ENCODE peak calls at places on chromosomes 11 and 22, in four cellular contexts. I is fibroblast of lung; C is CD8-positive, alpha-beta T cell; R is PC-9. W is an unnamed sample. For H3K27me3, the result is how much of the 10 kb centered on the place peaks cover.

GRCh38 chr11:50037282-50037681 is 4.6 kb downstream of the OR4C45 start:
- DNase-seq in I (no peak), C (no peak), R (no peak), W (no peak)

GRCh38 chr11:83493918-83494317 is 207.8 kb upstream of the CCDC90B start:
- DNase-seq in I (no peak), C (no peak), R (no peak), W (no peak)

GRCh38 chr11:60469723-60470122 is 14.1 kb downstream of the MS4A1 start:
- DNase-seq in I (no peak), C (no peak), R (no peak), W (no peak)

GRCh38 chr11:113341388-113342165 is 27.2 kb downstream of the TTC12 start:
- DNase-seq in I (no peak), C (no peak), R (no peak), W (no peak)

GRCh38 chr11:104946907-104947306 is 21.5 kb downstream of the CASP4 start:
- DNase-seq in I (peak), C (no peak), R (no peak), W (peak)

GRCh38 chr11:72244317-72245231 is 598 bp upstream of the PHOX2A start:
- DNase-seq in I (no peak), C (no peak), R (no peak), W (no peak)

GRCh38 chr11:71068963-71069362 is 183.4 kb downstream of the SHANK2 start:
- DNase-seq in I (no peak), C (no peak), R (no peak), W (no peak)

GRCh38 chr11:18383388-18384156 is 10.8 kb upstream of the LDHA start:
- DNase-seq in I (peak), C (peak), R (peak), W (peak)

GRCh38 chr11:103338621-103339484 is 229.6 kb downstream of the DYNC2H1 start:
- DNase-seq in I (no peak), C (no peak), R (no peak), W (no peak)

GRCh38 chr22:35539910-35540599 is 576 bp upstream of the RASD2 start:
- DNase-seq in I (no peak), C (peak), R (peak), W (peak)

GRCh38 chr11:20048707-20049106 is 111.6 kb downstream of the DBX1 start:
- DNase-seq in I (no peak), C (no peak), R (no peak), W (no peak)

GRCh38 chr22:48517039-48518030 is 1310.3 kb downstream of the BRD1 start:
- DNase-seq in I (no peak), C (no peak), R (peak), W (no peak)
- TF ChIP-seq CTCF in I (no peak), C (no peak), R (peak), W (no peak)

GRCh38 chr11:118922745-118923627 is 2.7 kb downstream of the BCL9L start:
- DNase-seq in I (no peak), C (no peak), R (no peak), W (no peak)

GRCh38 chr11:118923721-118924587 is 1.8 kb downstream of the BCL9L start:
- DNase-seq in I (no peak), C (no peak), R (no peak), W (no peak)

GRCh38 chr11:118921929-118922744 is 3.6 kb downstream of the BCL9L start:
- DNase-seq in I (peak), C (no peak), R (peak), W (no peak)

GRCh38 chr11:118918686-118919280 is 6.9 kb downstream of the BCL9L start:
- DNase-seq in I (no peak), C (peak), R (no peak), W (no peak)

GRCh38 chr11:118921121-118921928 is 4.4 kb downstream of the BCL9L start:
- DNase-seq in I (peak), C (no peak), R (no peak), W (no peak)
- H3K4me3 ChIP-seq in I (peak), C (peak), R (peak), W (no peak)

GRCh38 chr22:39937881-39938280 is 22.3 kb upstream of the TMA7B start:
- DNase-seq in I (no peak), C (peak), R (no peak), W (no peak)
- H3K27me3 ChIP-seq in I (under half), C (under half), R (half or more), W (under half)

DNA sequence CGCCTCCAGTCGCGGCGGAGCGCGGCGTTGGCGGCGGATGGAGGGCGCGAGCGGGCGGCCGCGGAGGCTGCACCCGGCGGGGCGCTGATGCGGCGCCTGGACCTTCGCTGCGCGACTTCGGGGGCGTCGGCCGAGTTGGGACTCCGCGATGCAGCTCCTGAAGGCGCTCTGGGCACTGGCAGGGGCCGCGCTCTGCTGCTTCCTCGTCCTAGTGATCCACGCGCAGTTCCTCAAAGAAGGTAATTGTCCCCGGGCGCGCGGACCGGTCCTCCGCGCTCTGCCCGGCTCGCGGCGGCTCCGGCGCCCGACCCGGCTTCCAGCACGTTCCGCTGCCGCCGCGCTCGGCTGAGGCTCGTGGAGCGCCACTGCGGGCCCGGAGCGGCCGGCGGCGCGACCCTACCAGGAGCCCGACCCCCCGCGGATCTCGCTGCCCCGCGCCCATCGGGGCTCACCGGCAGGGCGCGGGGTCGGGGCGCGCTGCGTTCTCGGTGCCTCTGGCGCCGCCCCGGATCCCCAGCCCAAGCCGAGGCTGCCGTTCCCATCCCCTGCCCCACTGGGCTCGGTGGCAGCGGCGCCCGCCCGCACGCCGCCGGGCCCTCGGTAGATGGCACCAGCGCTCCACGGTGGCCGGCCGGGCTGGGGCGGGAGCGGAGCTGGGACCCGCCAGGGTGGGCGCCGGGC is 1251.2 kb downstream of the BRD1 start:
- DNase-seq in I (no peak), C (no peak), R (no peak), W (no peak)
- TF ChIP-seq CTCF in I (no peak), C (no peak), R (no peak), W (no peak)

GRCh38 chr22:17861909-17862308 is 87.6 kb upstream of the BID start:
- DNase-seq in I (no peak), C (no peak), R (no peak), W (no peak)

GRCh38 chr22:17864398-17865182 is 90.3 kb upstream of the BID start:
- DNase-seq in I (no peak), C (no peak), R (no peak), W (no peak)

GRCh38 chr22:17865183-17866055 is 91.2 kb upstream of the BID start:
- DNase-seq in I (no peak), C (no peak), R (no peak), W (no peak)

GRCh38 chr22:17860220-17860965 is 86.1 kb upstream of the BID start:
- DNase-seq in I (no peak), C (no peak), R (no peak), W (no peak)

GRCh38 chr22:17862646-17863181 is 88.4 kb upstream of the BID start:
- DNase-seq in I (no peak), C (no peak), R (no peak), W (no peak)
- H3K4me3 ChIP-seq in I (no peak), C (no peak), R (no peak), W (no peak)

DNA sequence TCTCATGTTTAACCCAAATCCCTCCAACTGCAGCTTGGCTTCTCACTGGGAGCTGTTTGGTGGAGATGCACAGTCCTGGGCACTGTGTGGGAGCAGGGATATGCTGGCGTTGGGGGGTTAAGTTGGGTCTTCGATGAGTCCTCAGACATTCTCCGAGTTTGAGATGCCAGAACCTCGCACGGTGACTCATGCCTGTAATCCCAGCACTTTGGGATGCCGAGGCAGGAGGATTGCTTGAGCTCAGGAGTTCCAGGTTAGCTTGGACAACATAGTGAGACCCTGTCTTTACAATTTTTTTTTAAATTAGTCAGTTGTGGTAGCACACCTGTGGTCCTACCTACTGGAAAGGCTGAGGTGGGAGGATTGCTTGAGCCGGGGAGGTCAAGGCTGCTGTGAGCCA is 20.7 kb downstream of the POU2F3 start:
- DNase-seq in I (no peak), C (no peak), R (no peak), W (no peak)
- H3K27me3 ChIP-seq in I (under half), C (under half), R (half or more), W (under half)

GRCh38 chr11:120912504-120912903 is 111.4 kb upstream of the TBCEL start:
- DNase-seq in I (peak), C (no peak), R (no peak), W (no peak)
- TF ChIP-seq CTCF in I (peak), C (no peak), R (peak), W (peak)

GRCh38 chr11:62958547-62959071 is 26.2 kb downstream of the SLC22A6 start:
- DNase-seq in I (peak), C (no peak), R (no peak), W (no peak)

GRCh38 chr11:62961017-62961416 is 23.8 kb downstream of the SLC22A6 start:
- DNase-seq in I (no peak), C (no peak), R (no peak), W (no peak)

GRCh38 chr11:62954478-62954877 is 30.3 kb downstream of the SLC22A6 start:
- DNase-seq in I (no peak), C (no peak), R (no peak), W (no peak)

GRCh38 chr11:62957147-62957546 is 27.6 kb downstream of the SLC22A6 start:
- DNase-seq in I (no peak), C (no peak), R (no peak), W (no peak)

GRCh38 chr11:62959077-62959980 is 25.4 kb downstream of the SLC22A6 start:
- DNase-seq in I (no peak), C (no peak), R (no peak), W (no peak)
- H3K4me3 ChIP-seq in I (no peak), C (no peak), R (no peak), W (no peak)

GRCh38 chr11:117983163-117983475 is 3.1 kb upstream of the IL10RA start:
- DNase-seq in I (no peak), C (no peak), R (no peak), W (no peak)

GRCh38 chr11:117989351-117990102 is 3.3 kb downstream of the IL10RA start:
- DNase-seq in I (no peak), C (no peak), R (no peak), W (no peak)

GRCh38 chr11:117985953-117986887 is at the start of gene IL10RA:
- DNase-seq in I (peak), C (peak), R (peak), W (peak)

GRCh38 chr11:117984471-117984870 is 1.7 kb upstream of the IL10RA start:
- DNase-seq in I (no peak), C (no peak), R (no peak), W (no peak)

GRCh38 chr11:117986981-117987495 is 844 bp downstream of the IL10RA start:
- DNase-seq in I (no peak), C (peak), R (no peak), W (peak)
- H3K27me3 ChIP-seq in I (under half), C (under half), R (under half), W (under half)

DNA sequence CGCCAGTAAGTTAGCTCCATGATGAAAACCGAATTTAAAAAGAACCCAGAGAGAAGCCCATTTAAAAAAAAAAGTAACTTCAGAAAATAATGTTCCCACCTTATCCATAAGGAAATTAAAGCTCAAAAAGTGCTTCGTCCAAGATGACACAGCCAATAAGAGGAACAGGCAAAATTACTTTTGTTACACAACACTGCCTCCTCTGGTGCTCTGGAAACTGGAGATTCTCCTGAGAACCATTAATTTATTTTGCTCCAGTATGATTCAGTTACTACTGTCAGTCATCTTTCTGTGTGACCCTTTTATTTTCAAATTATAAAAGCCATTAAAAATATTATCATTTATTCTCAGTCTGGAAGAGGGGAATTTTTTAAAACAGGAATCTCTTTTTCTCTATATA is 2.0 kb downstream of the IFT27 start:
- DNase-seq in I (peak), C (no peak), R (no peak), W (no peak)
- TF ChIP-seq CTCF in I (peak), C (no peak), R (peak), W (peak)